ENCODE peak calls at places on chromosomes 11 and 22, in five cellular contexts. C is GM12878, E is K562, H is HepG2, Z is H1. F is an unnamed sample.

GRCh38 chr11:2594267-2594666 is 105.5 kb downstream of the KCNQ1OT1 start:
- DNase-seq in C (no peak), E (no peak), H (no peak), Z (no peak), F (no peak)

GRCh38 chr22:43377486-43377995 is 34.3 kb upstream of the MPPED1 start:
- DNase-seq in C (no peak), E (no peak), H (no peak), Z (no peak), F (no peak)

GRCh38 chr11:106281455-106282173 is 204.2 kb downstream of the AASDHPPT start:
- DNase-seq in C (no peak), E (no peak), H (no peak), Z (no peak), F (no peak)

GRCh38 chr11:44912270-44912987 is 38.3 kb downstream of the TP53I11 start:
- DNase-seq in C (no peak), E (peak; percentile 47), H (no peak), Z (no peak), F (peak; percentile 71)

GRCh38 chr11:64457416-64458010 is 98.6 kb downstream of the RPS6KA4 start:
- DNase-seq in C (no peak), E (no peak), H (no peak), Z (no peak), F (no peak)

GRCh38 chr11:70124321-70125061 is 46.4 kb downstream of the ANO1 start:
- DNase-seq in C (no peak), E (no peak), H (no peak), Z (no peak), F (no peak)

GRCh38 chr11:79493555-79494171 is 52.8 kb upstream of the TENM4 start:
- DNase-seq in C (no peak), E (peak; percentile 81), H (peak; percentile 47), Z (peak; percentile 98), F (peak; percentile 97)

GRCh38 chr11:44889266-44889665 is 61.4 kb downstream of the TP53I11 start:
- DNase-seq in C (no peak), E (no peak), H (no peak), Z (no peak), F (no peak)

GRCh38 chr11:115352805-115353483 is 151.3 kb downstream of the CADM1 start:
- DNase-seq in C (no peak), E (no peak), H (no peak), Z (no peak), F (no peak)

GRCh38 chr11:114180301-114181055 is 115.7 kb upstream of the NNMT start:
- DNase-seq in C (no peak), E (no peak), H (peak; percentile 12), Z (no peak), F (peak; percentile 74)

GRCh38 chr11:128389461-128389976 is 197.8 kb downstream of the ETS1 start:
- DNase-seq in C (no peak), E (no peak), H (no peak), Z (no peak), F (no peak)

GRCh38 chr22:19943665-19944026 is 2.0 kb upstream of the TXNRD2 start:
- DNase-seq in C (no peak), E (no peak), H (peak; percentile 61), Z (no peak), F (peak; percentile 49)

GRCh38 chr11:67279589-67280340 is 9.3 kb upstream of the ANKRD13D start:
- DNase-seq in C (no peak), E (no peak), H (no peak), Z (no peak), F (no peak)

GRCh38 chr11:7548659-7549283 is 35.0 kb downstream of the PPFIBP2 start:
- DNase-seq in C (no peak), E (no peak), H (peak; percentile 25), Z (peak; percentile 73), F (peak; percentile 87)

GRCh38 chr11:82994615-82995014 is 77.1 kb downstream of the RAB30 start:
- DNase-seq in C (no peak), E (no peak), H (no peak), Z (no peak), F (no peak)

DNA sequence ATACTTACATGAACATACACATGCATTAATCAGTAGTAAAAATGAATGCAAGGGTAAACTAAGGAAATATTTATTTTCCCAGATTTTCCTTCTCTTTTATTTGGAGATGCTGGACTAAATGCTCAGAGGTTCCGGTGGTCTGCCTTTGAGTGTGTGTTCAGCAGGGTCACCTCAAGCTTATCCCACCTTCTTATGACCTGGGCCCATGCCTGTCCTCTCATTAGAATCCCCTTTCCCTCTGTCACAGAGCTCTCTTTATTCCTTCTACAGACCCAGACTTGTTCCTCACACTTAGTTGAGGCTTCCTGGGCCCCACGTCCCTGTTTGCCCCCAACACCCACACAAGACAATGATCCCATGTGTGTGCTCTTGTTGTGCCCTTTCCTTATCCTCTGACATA is 61.6 kb upstream of the TOP3B start:
- DNase-seq in C (no peak), E (no peak), H (no peak), Z (no peak), F (no peak)
- H3K79me2 ChIP-seq in C (no peaks in the 10 kb centered on the region), E (no peaks in the 10 kb centered on the region), H (no peaks in the 10 kb centered on the region), Z (no peaks in the 10 kb centered on the region), F (no peaks in the 10 kb centered on the region)

DNA sequence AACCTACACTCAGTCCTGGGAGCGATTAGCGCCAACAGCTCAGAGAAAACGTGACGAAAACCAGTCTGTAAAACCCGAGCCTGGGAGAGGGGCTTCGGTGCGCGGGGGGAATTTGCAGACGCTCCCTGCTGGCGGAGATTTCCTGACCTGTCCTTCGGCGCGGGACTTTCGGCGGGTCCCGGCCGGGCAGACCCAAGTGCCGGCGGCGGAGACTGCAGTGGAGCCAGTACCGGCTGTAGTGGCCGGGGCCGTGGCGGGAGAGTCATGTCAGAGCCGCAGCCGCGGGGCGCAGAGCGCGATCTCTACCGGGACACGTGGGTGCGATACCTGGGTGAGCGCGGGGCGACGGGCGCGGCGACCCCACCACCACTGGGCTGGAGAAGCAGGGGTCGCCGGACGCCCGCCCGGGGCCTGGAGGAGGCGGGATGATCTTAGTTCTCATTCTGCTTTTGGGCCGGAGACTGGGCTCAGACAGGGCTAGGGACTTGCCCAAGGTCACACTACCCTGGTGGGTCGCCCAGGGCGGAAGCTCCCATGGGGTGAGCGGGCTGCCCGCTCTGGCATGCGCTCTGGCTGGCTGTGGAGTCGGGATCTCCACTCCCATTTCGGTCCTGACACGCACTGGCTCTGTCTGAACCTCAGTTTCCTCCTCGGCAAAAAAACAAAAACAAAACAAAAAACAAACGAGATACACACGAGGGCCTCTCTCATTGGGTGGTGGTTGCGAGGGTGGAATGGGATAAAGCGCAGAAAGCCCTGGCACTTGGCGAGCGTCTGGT is at the start of gene MTFP1:
- DNase-seq in C (no peak), E (peak; percentile 65), H (peak; percentile 66), Z (peak; percentile 83), F (peak; percentile 95)
- TF ChIP-seq CTCF in C (no peak), E (no peak), H (no peak), Z (no peak), F (no peak)

GRCh38 chr11:73270089-73270854 is 1.9 kb upstream of the P2RY6 start:
- DNase-seq in C (no peak), E (no peak), H (no peak), Z (no peak), F (no peak)
- TF ChIP-seq CREB1 in C (no peak), E (no peak), H (no peak), Z (no peak), F (no peak)

GRCh38 chr22:22897947-22898346 is 10.3 kb downstream of the IGLL5 start:
- DNase-seq in C (no peak), E (no peak), H (no peak), Z (no peak), F (no peak)
- H3K79me2 ChIP-seq in C (peaks cover 9% of the 10 kb centered on the region), E (no peaks in the 10 kb centered on the region), H (no peaks in the 10 kb centered on the region), Z (no peaks in the 10 kb centered on the region), F (no peaks in the 10 kb centered on the region)

DNA sequence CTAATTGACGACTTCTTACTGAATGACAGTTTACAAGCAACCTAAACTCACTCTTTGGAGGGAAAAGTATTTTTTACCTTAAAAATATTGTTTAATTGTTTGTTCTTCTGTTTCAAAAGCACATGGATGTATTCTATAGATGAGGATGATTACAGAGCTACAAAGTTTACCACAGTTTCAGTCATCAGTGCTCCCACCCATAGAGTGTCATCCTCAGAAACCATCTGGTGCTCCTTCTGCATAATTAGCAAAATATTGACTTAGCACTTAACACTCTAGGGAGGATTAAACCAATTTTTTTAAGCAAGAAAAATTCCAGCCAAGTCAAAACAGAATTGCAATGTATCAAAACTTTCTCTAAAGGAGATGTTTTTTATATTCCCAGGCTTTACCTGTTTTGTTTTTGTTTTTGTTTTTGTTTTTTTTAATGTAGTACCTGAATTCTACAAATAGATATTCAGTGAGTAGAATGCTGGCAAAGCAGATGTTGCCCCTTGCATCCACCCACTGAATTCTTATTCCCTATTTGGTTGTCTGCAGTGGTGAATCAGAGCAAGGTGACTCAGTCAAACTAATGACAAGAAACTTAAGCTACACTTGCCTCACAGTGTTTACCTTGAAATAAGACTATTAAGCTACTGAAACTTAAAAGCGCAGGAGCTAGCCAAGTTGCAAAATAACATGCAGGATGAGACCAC is 154.9 kb upstream of the SOX6 start:
- DNase-seq in C (no peak), E (no peak), H (no peak), Z (no peak), F (no peak)
- TF ChIP-seq CTCF in C (no peak), E (no peak), H (no peak), Z (no peak), F (no peak)

GRCh38 chr11:68298659-68299516 is 13.5 kb upstream of the LRP5 start:
- DNase-seq in C (no peak), E (peak; percentile 3), H (peak; percentile 62), Z (no peak), F (no peak)
- TF ChIP-seq CREB1 in C (no peak), E (no peak), H (no peak), Z (no peak), F (no peak)

DNA sequence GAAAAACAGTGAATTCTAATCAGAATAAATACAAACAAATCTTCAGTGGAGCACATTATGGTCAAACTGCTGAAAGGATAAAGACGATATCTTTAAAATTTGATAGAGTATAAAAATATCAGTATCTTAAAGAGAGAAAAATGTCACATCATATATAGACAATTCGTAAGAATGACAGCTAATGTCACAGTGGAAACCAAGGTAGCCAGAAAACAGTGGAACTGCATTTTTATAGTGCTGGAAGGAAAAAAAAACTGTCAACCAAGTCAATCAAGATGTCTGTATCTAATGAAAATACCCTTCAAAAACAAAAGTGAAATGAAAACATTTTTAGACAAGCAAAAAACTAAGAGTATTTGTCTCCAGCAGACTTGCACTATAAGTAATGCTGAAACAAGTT is 73.4 kb upstream of the HMGXB4 start:
- DNase-seq in C (no peak), E (no peak), H (no peak), Z (no peak), F (no peak)
- H3K79me2 ChIP-seq in C (no peaks in the 10 kb centered on the region), E (peaks cover 2% of the 10 kb centered on the region), H (no peaks in the 10 kb centered on the region), Z (no peaks in the 10 kb centered on the region), F (no peaks in the 10 kb centered on the region)

GRCh38 chr11:132858203-132858602 is 674.1 kb downstream of the OPCML start:
- DNase-seq in C (no peak), E (no peak), H (no peak), Z (peak; percentile 61), F (peak; percentile 83)
- TF ChIP-seq CTCF in C (no peak), E (no peak), H (no peak), Z (peak; percentile 61), F (peak; percentile 54)